ENCODE peak calls at places on chromosomes 1 and 21, in five cellular contexts. R, F, G, D and N are unnamed samples.

GRCh38 chr1:109438798-109439297 is 12.6 kb upstream of the PSMA5 start:
- DNase-seq in D (no peak), R (no peak), G (no peak), F (no peak), N (peak)

GRCh38 chr21:33396966-33397365 is 6.2 kb upstream of the IFNGR2 start:
- DNase-seq in R (no peak), F (no peak), G (no peak), D (no peak), N (peak)

GRCh38 chr1:168379110-168379860 is 98.6 kb downstream of the TBX19 start:
- DNase-seq in R (no peak), D (no peak), G (no peak), F (no peak), N (no peak)

GRCh38 chr1:181558416-181558815 is 75.1 kb downstream of the CACNA1E start:
- DNase-seq in R (no peak), F (no peak), G (no peak), D (no peak), N (no peak)

GRCh38 chr1:244603498-244603897 is 49.4 kb upstream of the DESI2 start:
- DNase-seq in D (no peak), G (no peak), R (peak), F (no peak), N (no peak)

GRCh38 chr1:155064109-155064812 is 721 bp downstream of the EFNA4 start:
- DNase-seq in G (no peak), D (no peak), F (peak), R (peak), N (peak)

GRCh38 chr1:183589836-183590224 is 429 bp downstream of the NCF2 start:
- DNase-seq in D (no peak), G (no peak), R (no peak), F (no peak), N (no peak)

GRCh38 chr1:40922969-40923368 is 56.5 kb upstream of the CTPS1 start:
- DNase-seq in G (no peak), R (no peak), F (no peak), D (no peak), N (no peak)

GRCh38 chr1:25356848-25357247 is 18.7 kb downstream of the TMEM50A start:
- DNase-seq in F (no peak), D (no peak), R (no peak), G (no peak), N (no peak)

GRCh38 chr21:46084709-46085108 is 13.2 kb upstream of the COL6A2 start:
- DNase-seq in R (no peak), G (no peak), D (no peak), F (no peak), N (no peak)

GRCh38 chr1:7458946-7459345 is 312.1 kb upstream of the VAMP3 start:
- DNase-seq in R (no peak), F (no peak), D (no peak), G (no peak), N (no peak)

GRCh38 chr21:42245348-42246185 is 26.6 kb downstream of the ABCG1 start:
- DNase-seq in F (no peak), G (no peak), D (no peak), R (no peak), N (no peak)

GRCh38 chr1:236502579-236502971 is 21.2 kb upstream of the LGALS8 start:
- DNase-seq in F (no peak), R (no peak), G (no peak), D (no peak), N (peak)

GRCh38 chr21:17352937-17353655 is 159.7 kb upstream of the CXADR start:
- DNase-seq in D (no peak), F (no peak), G (no peak), R (peak), N (peak)